ENCODE peak calls at places on chromosomes 16 and 17, in four cellular contexts. A, G, Q and D are unnamed samples.
A peak's percentile ranks its signal among the peaks of the same experiment; 100 is the strongest.

GRCh38 chr17:45873728-45874127 is 20.6 kb upstream of the MAPT start:
- DNase-seq in Q (no peak), A (no peak), G (no peak), D (no peak)

GRCh38 chr16:61024180-61024900 is 1011.9 kb downstream of the CDH8 start:
- DNase-seq in A (no peak), Q (no peak), G (no peak), D (no peak)

GRCh38 chr17:75191584-75191983 is 8.8 kb upstream of the SUMO2 start:
- DNase-seq in A (no peak), Q (no peak), G (no peak), D (no peak)

GRCh38 chr16:50467943-50468748 is 80.0 kb upstream of the NKD1 start:
- DNase-seq in A (no peak), G (no peak), Q (peak; percentile 97), D (no peak)

GRCh38 chr16:17777461-17777863 is 306.7 kb upstream of the XYLT1 start:
- DNase-seq in G (no peak), Q (peak; percentile 12), A (no peak), D (no peak)

GRCh38 chr17:18259621-18260331 is 686 bp upstream of the MIEF2 start:
- DNase-seq in A (no peak), G (no peak), Q (peak; percentile 34), D (no peak)

GRCh38 chr16:14409563-14409962 is 220.5 kb downstream of the PARN start:
- DNase-seq in G (no peak), Q (peak; percentile 72), A (no peak), D (no peak)

GRCh38 chr17:48587276-48588073 is 2.6 kb downstream of the HOXB3 start:
- DNase-seq in A (no peak), Q (no peak), G (no peak), D (no peak)

GRCh38 chr16:73154063-73154870 is 106.3 kb upstream of the ZFHX3 start:
- DNase-seq in G (no peak), A (no peak), Q (no peak), D (no peak)

GRCh38 chr16:84848991-84849634 is 29.3 kb downstream of the CRISPLD2 start:
- DNase-seq in A (no peak), Q (no peak), G (no peak), D (no peak)

GRCh38 chr16:84849751-84850150 is 30.0 kb downstream of the CRISPLD2 start:
- DNase-seq in G (no peak), A (no peak), Q (no peak), D (no peak)

GRCh38 chr16:84853534-84853933 is 33.7 kb downstream of the CRISPLD2 start:
- DNase-seq in G (no peak), A (no peak), Q (no peak), D (no peak)

GRCh38 chr16:84850714-84851113 is 30.9 kb downstream of the CRISPLD2 start:
- DNase-seq in G (no peak), Q (no peak), A (no peak), D (no peak)

DNA sequence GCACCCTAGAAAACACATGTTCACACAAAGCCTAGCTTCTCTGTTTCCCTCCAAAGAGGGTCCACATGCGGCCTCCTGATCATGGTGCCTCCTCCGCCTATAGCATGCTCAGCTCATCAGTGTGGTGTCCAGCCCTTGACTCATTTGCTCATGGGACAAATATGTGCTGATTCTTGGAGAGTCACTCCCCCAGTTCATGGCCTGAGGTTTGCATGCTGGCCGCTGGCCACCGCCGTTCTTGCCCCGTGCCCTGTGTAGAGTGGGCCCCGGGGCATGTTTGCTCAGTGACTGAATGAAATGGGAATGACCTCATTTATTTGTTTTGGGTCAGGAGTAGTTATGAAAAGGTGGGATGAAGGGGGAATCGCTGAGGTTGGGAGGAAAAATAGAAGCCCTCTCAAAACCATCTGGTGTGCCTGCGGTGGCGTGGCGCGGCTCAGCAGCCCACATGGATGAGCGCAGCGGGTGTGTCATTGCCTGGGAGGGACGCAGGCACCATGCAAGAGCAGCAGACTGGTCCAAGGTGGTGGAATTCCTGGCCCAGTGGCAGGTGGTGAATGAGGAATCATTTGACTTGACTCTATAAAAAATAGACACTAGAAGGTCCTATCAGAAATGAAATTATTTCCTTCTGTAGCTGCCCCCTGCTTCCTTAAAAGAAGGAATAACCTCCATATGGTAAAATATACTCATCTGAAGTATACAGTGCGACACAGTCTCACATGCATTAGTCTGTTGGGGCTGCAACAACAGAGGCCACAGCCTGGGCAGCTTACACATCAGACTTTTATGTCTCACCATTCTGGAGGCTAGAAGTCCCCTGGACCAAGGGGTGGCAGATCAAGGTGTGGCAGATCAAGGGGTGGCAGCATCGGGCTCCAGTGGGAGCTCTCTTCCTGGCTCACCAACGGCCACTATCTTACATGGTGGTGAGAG is 31.7 kb downstream of the CRISPLD2 start:
- DNase-seq in A (no peak), Q (peak; percentile 94), G (no peak), D (no peak)
- TF ChIP-seq SUZ12 in A (no peak), Q (no peak), G (no peak), D (no peak)

DNA sequence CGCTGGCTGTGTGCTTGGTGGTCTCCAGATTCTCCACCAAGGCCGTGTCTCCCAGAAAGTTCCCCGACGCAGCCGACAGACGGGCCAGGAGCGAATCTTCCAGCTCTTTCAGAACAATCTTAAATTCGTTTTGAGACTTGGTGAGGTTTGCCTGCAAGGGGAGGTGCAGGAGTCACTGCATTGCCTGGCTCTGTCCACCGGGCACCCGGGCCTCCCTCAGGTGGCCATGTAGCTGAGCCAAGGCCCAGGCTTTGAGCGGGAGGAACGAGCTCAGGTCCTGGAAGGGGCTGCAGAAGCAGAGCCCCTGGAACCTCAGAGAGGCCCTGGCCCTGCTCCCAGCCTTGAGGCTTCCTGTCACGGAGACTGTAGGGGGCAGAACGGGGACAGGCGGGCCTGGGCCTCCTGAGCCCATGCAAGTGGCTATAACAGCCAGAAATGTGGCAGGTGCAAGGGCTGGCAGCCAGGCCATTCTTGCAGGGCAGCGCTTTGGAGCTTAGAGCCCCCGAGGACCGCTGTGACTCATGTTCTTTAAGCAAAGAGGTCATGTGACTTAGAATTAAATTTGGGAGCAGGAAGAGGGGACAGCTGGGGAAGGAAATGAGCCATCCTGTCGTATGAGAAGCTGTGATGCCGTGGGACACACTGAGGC is 72.4 kb downstream of the PGS1 start:
- DNase-seq in Q (no peak), G (no peak), A (no peak), D (no peak)
- TF ChIP-seq YY1 in Q (no peak), G (no peak), A (no peak), D (no peak)

GRCh38 chr17:56172517-56172982 is 19.3 kb downstream of the ANKFN1 start:
- DNase-seq in G (no peak), A (no peak), Q (no peak), D (no peak)
- H3K9me3 ChIP-seq in G (no peaks in the 10 kb centered on the region), A (no peaks in the 10 kb centered on the region), Q (no peaks in the 10 kb centered on the region), D (peaks cover 5% of the 10 kb centered on the region)

GRCh38 chr17:43905985-43906852 is 1.1 kb downstream of the MPP2 start:
- DNase-seq in Q (peak; percentile 47), A (no peak), G (no peak), D (peak; percentile 48)
- TF ChIP-seq SUZ12 in Q (peak; percentile 11), A (no peak), G (no peak), D (no peak)

DNA sequence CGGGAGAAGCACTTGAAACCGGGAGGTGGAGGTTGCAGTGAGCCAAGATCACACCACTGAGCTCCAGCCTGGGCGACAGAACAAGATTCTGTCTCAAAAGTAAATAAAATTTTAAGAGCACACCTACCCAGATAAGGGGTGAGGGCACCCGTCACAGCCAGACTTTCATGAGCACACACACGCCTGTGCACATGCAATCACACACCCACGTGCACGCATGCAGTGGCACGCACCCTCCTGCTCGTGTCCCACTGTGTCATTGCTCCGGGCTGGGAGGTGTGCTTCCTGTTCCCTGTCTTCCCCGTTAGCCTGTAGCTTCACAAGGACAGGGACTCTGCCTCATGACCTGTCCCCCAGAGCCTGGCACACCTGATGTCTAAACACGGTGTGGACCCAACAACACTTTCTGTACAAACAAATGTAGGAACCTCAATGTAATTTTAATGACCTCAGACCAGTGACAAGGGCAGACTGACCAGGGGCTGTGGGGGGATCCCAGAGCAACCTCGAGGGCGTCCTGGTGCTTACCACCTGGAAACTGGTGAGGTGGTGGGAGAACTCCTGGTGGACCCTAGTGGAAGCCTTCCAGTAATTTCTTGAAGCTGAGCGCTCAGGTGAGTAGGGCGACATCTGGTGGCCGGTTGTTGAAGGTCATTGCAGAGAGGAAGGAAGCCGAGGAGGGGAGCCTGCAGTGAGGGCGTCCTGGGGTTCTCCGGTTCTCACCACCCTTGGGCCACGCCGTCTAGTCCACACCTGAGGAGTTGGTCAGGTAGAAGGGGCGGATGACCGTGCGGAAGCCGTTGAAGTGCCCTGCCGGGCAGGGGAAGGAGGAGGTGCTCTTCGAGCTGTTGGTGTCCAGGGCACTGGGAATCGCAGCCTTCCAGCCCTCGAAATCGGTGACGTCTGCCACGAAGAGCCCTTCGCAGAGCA is 8.6 kb downstream of the LGALS3BP start:
- DNase-seq in Q (peak; percentile 81), G (no peak), A (peak; percentile 41), D (peak; percentile 50)
- TF ChIP-seq YY1 in Q (no peak), G (peak; percentile 32), A (peak; percentile 8), D (no peak)

DNA sequence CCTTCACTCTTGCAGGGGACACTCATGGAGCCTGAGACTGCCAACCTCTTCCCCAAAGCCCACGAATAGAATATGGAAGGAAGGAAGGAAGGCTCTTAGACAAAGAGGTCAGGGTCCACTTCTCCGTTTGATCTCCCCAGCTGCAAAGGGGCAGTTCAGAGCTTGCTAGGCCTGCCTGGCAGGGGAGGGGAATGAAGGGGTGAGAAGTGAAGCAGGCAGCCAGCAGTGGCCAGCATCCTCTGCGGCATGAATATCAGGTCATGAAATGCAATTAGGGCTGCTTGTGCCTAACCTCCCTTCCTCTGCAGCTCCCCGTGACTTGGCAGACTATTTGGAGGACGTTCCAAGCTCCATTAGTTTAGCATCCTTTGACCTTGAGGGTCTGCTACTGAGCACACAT is 102.0 kb upstream of the RPL38 start:
- DNase-seq in Q (no peak), G (no peak), A (no peak), D (no peak)
- H3K9me3 ChIP-seq in Q (no peaks in the 10 kb centered on the region), G (no peaks in the 10 kb centered on the region), A (no peaks in the 10 kb centered on the region), D (no peaks in the 10 kb centered on the region)

GRCh38 chr16:1413684-1414531 is 596 bp downstream of the UNKL start:
- DNase-seq in Q (no peak), A (peak; percentile 43), G (peak; percentile 8), D (no peak)
- TF ChIP-seq SUZ12 in Q (no peak), A (no peak), G (no peak), D (no peak)

GRCh38 chr17:44792276-44792675 is 33.5 kb downstream of the ADAM11 start:
- DNase-seq in A (no peak), G (no peak), Q (no peak), D (no peak)
- TF ChIP-seq YY1 in A (no peak), G (no peak), Q (no peak), D (no peak)

DNA sequence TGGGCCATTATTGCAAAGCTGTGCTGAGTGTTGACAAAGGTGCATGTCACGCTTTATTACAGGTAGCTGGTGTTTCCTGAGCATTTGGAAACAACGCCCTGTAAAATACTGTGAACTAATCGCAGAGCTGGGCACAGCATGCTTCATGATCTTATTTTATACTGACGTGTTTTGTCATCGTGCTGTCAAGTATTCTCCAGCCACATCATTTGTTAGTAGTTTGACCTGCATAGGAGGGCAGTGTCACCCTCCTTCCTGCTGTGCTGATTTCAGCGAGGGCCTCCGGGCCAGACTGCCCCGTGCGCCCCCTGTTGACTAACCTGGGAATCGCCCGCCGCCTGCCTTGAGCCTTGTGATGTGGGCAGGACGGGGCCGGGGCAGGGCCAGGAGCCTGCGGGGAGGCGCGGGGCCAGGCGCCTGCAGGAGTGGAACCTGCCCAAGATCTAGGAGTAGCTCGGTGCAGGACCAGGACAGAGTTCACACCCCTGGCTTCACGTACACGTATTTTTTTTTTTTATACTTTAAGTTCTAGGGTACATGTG is 820.7 kb downstream of the KCNJ18 start:
- DNase-seq in Q (no peak), G (no peak), A (no peak), D (no peak)
- H3K9me3 ChIP-seq in Q (no peaks in the 10 kb centered on the region), G (no peaks in the 10 kb centered on the region), A (peaks cover 81% of the 10 kb centered on the region), D (no peaks in the 10 kb centered on the region)